ENCODE peak calls at places on chromosomes 7 and 10, in nine cellular contexts. Y is fibroblast of the conjunctiva, Z is A172, U is GM10248, Q is T-helper 1 cell, H is NB4, M is EH, B is iris pigment epithelial cell, N is cerebellum. F is an unnamed sample.

GRCh38 chr10:52212062-52212461 is 102.0 kb upstream of the DKK1 start:
- DNase-seq in Y (no peak), U (no peak), H (no peak), N (no peak), Z (no peak), M (no peak), Q (no peak), B (peak), F (no peak)

GRCh38 chr7:43758861-43759683 is 592 bp downstream of the BLVRA start:
- DNase-seq in B (peak), U (peak), M (peak), Z (no peak), Y (no peak), H (peak), N (peak), Q (peak), F (peak)

GRCh38 chr7:867406-868188 is 8.8 kb upstream of the GET4 start:
- DNase-seq in B (peak), N (no peak), Q (no peak), U (no peak), H (no peak), M (peak), Z (peak), Y (peak), F (peak)

GRCh38 chr7:151431768-151432311 is 8.1 kb downstream of the CRYGN start:
- DNase-seq in Z (no peak), B (no peak), Q (no peak), M (no peak), U (no peak), H (no peak), Y (no peak), N (no peak), F (no peak)

GRCh38 chr7:4214501-4215155 is 467.5 kb upstream of the FOXK1 start:
- DNase-seq in B (no peak), H (no peak), N (no peak), Z (no peak), M (no peak), U (no peak), Q (no peak), Y (no peak), F (no peak)

GRCh38 chr7:139588632-139589031 is 65.1 kb downstream of the CLEC2L start:
- DNase-seq in B (peak), N (no peak), Z (no peak), H (peak), Q (no peak), Y (peak), M (peak), U (no peak), F (no peak)

GRCh38 chr10:119357389-119358139 is 150.2 kb downstream of the GRK5 start:
- DNase-seq in M (no peak), B (no peak), U (no peak), Z (no peak), Y (no peak), N (no peak), H (no peak), Q (no peak), F (no peak)

GRCh38 chr7:16753102-16753931 is at the start of gene TSPAN13:
- DNase-seq in B (peak), H (peak), M (peak), Z (peak), Q (peak), Y (no peak), N (peak), U (peak), F (peak)

GRCh38 chr10:8053446-8054242 is 844 bp upstream of the GATA3 start:
- DNase-seq in M (peak), N (peak), Q (peak), H (peak), Z (peak), B (peak), Y (peak), U (peak), F (peak)

GRCh38 chr10:91689731-91690168 is 56.9 kb upstream of the PPP1R3C start:
- DNase-seq in N (no peak), Y (no peak), Q (no peak), H (peak), M (peak), B (peak), U (no peak), Z (peak), F (no peak)

GRCh38 chr7:20408467-20408826 is 77.7 kb downstream of the ITGB8 start:
- DNase-seq in M (no peak), N (no peak), Y (no peak), Z (peak), H (peak), B (peak), U (no peak), Q (no peak), F (peak)

GRCh38 chr7:143452495-143452894 is 9.2 kb downstream of the TAS2R60 start:
- DNase-seq in H (no peak), M (peak), U (no peak), Q (no peak), Y (no peak), Z (no peak), N (no peak), B (peak), F (no peak)

GRCh38 chr7:100673942-100674431 is 447 bp downstream of the GNB2 start:
- DNase-seq in B (peak), H (peak), Z (peak), Y (no peak), U (no peak), Q (peak), N (no peak), M (no peak), F (no peak)

GRCh38 chr7:136150311-136150710 is 173.2 kb upstream of the MTPN start:
- DNase-seq in Y (no peak), M (no peak), N (no peak), Q (no peak), H (no peak), U (no peak), B (no peak), Z (no peak), F (no peak)

GRCh38 chr10:110569736-110570135 is 2.2 kb downstream of the SMC3 start:
- DNase-seq in Q (no peak), U (no peak), Y (no peak), N (no peak), M (peak), Z (no peak), H (no peak), B (no peak), F (no peak)

GRCh38 chr7:84529480-84530205 is 335.1 kb upstream of the SEMA3A start:
- DNase-seq in U (no peak), H (no peak), Q (no peak), Y (peak), Z (peak), B (peak), N (no peak), M (peak), F (peak)

GRCh38 chr10:24820616-24821015 is 96.9 kb upstream of the ARHGAP21 start:
- DNase-seq in M (no peak), H (no peak), Q (no peak), Y (no peak), N (peak), U (no peak), B (no peak), Z (peak), F (no peak)

GRCh38 chr7:129550673-129551360 is 48.5 kb downstream of the SMKR1 start:
- DNase-seq in U (no peak), M (peak), Q (no peak), H (no peak), B (peak), Y (peak), N (no peak), Z (no peak), F (no peak)

GRCh38 chr7:38678342-38679054 is 47.3 kb upstream of the AMPH start:
- DNase-seq in N (no peak), Q (no peak), H (no peak), B (no peak), Z (no peak), U (no peak), M (no peak), Y (no peak), F (no peak)

GRCh38 chr10:119521443-119522204 is 20.9 kb downstream of the RGS10 start:
- DNase-seq in Z (peak), U (no peak), Y (no peak), M (peak), H (no peak), Q (no peak), B (peak), N (no peak), F (peak)

GRCh38 chr10:112721080-112721698 is 228.9 kb upstream of the TCF7L2 start:
- DNase-seq in H (peak), N (no peak), Y (no peak), Z (peak), Q (no peak), B (peak), M (peak), U (peak), F (peak)

GRCh38 chr7:78437118-78437517 is 638.5 kb downstream of the PHTF2 start:
- DNase-seq in N (no peak), Q (no peak), M (peak), U (no peak), Y (peak), B (peak), Z (peak), H (no peak), F (no peak)

GRCh38 chr10:52801951-52802350 is 29.4 kb upstream of the MBL2 start:
- DNase-seq in Z (peak), M (peak), B (peak), Y (no peak), H (no peak), U (no peak), N (no peak), Q (no peak), F (no peak)

GRCh38 chr7:2876031-2876862 is 32.1 kb upstream of the GNA12 start:
- DNase-seq in Y (no peak), Z (peak), M (peak), Q (no peak), U (no peak), H (no peak), B (peak), N (no peak), F (peak)

GRCh38 chr10:84548869-84549268 is 220.5 kb downstream of the CCSER2 start:
- DNase-seq in N (no peak), Q (no peak), U (no peak), H (peak), B (no peak), M (peak), Z (no peak), Y (no peak), F (no peak)

GRCh38 chr10:110901954-110902819 is 16.8 kb downstream of the BBIP1 start:
- DNase-seq in H (peak), N (no peak), Y (peak), Z (peak), Q (no peak), U (no peak), B (peak), M (peak), F (no peak)

GRCh38 chr7:155741805-155742204 is 70.5 kb downstream of the SHH start:
- DNase-seq in N (no peak), H (no peak), B (no peak), Q (peak), U (peak), M (no peak), Z (no peak), Y (no peak), F (no peak)

GRCh38 chr7:71511361-71511807 is 379.4 kb downstream of the GALNT17 start:
- DNase-seq in N (no peak), Z (no peak), H (peak), Y (no peak), B (no peak), U (no peak), Q (no peak), M (no peak), F (no peak)

GRCh38 chr10:25175527-25176420 is 973 bp downstream of the GPR158 start:
- DNase-seq in H (no peak), Y (no peak), M (no peak), Q (no peak), Z (no peak), N (peak), B (peak), U (no peak), F (no peak)

GRCh38 chr10:63515002-63515763 is 6.0 kb upstream of the REEP3 start:
- DNase-seq in B (peak), U (no peak), H (peak), Q (no peak), Z (peak), M (peak), N (no peak), Y (no peak), F (peak)

GRCh38 chr10:78332013-78332412 is 298.4 kb downstream of the RPS24 start:
- DNase-seq in Y (no peak), B (no peak), N (no peak), Z (peak), Q (no peak), M (peak), U (no peak), H (no peak), F (no peak)

GRCh38 chr10:16745061-16745460 is 72.2 kb downstream of the RSU1 start:
- DNase-seq in M (no peak), B (no peak), Y (no peak), Z (no peak), H (no peak), U (no peak), Q (no peak), N (no peak), F (no peak)

GRCh38 chr10:10587744-10588393 is 429.8 kb upstream of the CELF2 start:
- DNase-seq in M (no peak), H (no peak), Y (no peak), Z (peak), U (no peak), N (no peak), B (no peak), Q (no peak), F (no peak)

GRCh38 chr10:124667425-124668130 is 76.6 kb downstream of the FAM53B start:
- DNase-seq in Y (no peak), Z (no peak), B (no peak), N (no peak), M (no peak), H (peak), U (no peak), Q (no peak), F (no peak)

GRCh38 chr10:122988501-122988900 is 8.3 kb downstream of the PSTK start:
- DNase-seq in B (no peak), N (no peak), Q (no peak), Z (no peak), Y (no peak), M (peak), H (no peak), U (no peak), F (no peak)

GRCh38 chr7:85733163-85733915 is 546.5 kb upstream of the SEMA3D start:
- DNase-seq in Y (no peak), H (no peak), N (no peak), B (peak), U (no peak), Q (no peak), Z (no peak), M (peak), F (no peak)

GRCh38 chr10:3132036-3133025 is 40.3 kb downstream of the PITRM1 start:
- DNase-seq in Z (no peak), B (peak), N (no peak), H (no peak), Q (no peak), Y (no peak), M (peak), U (no peak), F (no peak)

GRCh38 chr7:68321076-68321639 is 1277.1 kb upstream of the AUTS2 start:
- DNase-seq in Q (no peak), Y (no peak), M (no peak), U (no peak), B (no peak), N (peak), Z (peak), H (no peak), F (no peak)